ENCODE peak calls at places on chromosomes 13 and 19, in four cellular contexts. One of them, this sample, is unnamed.

GRCh38 chr19:22901431-22902130 is 69.5 kb downstream of the ZNF723 start:
- DNase-seq in retinal pigment epithelial cell: no peak
- DNase-seq in body of pancreas: no peak
- DNase-seq in CD8-positive, alpha-beta T cell: no peak
- DNase-seq in this sample: no peak

GRCh38 chr13:33509642-33510229 is 224.2 kb upstream of the STARD13 start:
- DNase-seq in CD8-positive, alpha-beta T cell: no peak
- DNase-seq in retinal pigment epithelial cell: no peak
- DNase-seq in body of pancreas: no peak
- DNase-seq in this sample: no peak

GRCh38 chr19:48745208-48745995 is 1.3 kb downstream of the IZUMO1 start:
- DNase-seq in retinal pigment epithelial cell: no peak
- DNase-seq in CD8-positive, alpha-beta T cell: peak; percentile 58
- DNase-seq in body of pancreas: peak; percentile 69
- DNase-seq in this sample: no peak

GRCh38 chr19:29084266-29084665 is 128.7 kb downstream of the UQCRFS1 start:
- DNase-seq in CD8-positive, alpha-beta T cell: no peak
- DNase-seq in retinal pigment epithelial cell: no peak
- DNase-seq in body of pancreas: no peak
- DNase-seq in this sample: no peak

GRCh38 chr19:50662442-50663279 is 13.4 kb downstream of the C19orf81 start:
- DNase-seq in CD8-positive, alpha-beta T cell: no peak
- DNase-seq in retinal pigment epithelial cell: no peak
- DNase-seq in body of pancreas: no peak
- DNase-seq in this sample: no peak

GRCh38 chr13:112457485-112457884 is 81.3 kb downstream of the SPACA7 start:
- DNase-seq in retinal pigment epithelial cell: no peak
- DNase-seq in CD8-positive, alpha-beta T cell: peak; percentile 29
- DNase-seq in body of pancreas: no peak
- DNase-seq in this sample: no peak

GRCh38 chr13:75399168-75399878 is 82.6 kb downstream of the TBC1D4 start:
- DNase-seq in retinal pigment epithelial cell: no peak
- DNase-seq in CD8-positive, alpha-beta T cell: no peak
- DNase-seq in body of pancreas: no peak
- DNase-seq in this sample: no peak

GRCh38 chr13:111856571-111856970 is 210.4 kb upstream of the SOX1 start:
- DNase-seq in retinal pigment epithelial cell: no peak
- DNase-seq in body of pancreas: no peak
- DNase-seq in CD8-positive, alpha-beta T cell: no peak
- DNase-seq in this sample: no peak

GRCh38 chr13:48038763-48039162 is 1.2 kb downstream of the NUDT15 start:
- DNase-seq in body of pancreas: no peak
- DNase-seq in retinal pigment epithelial cell: no peak
- DNase-seq in CD8-positive, alpha-beta T cell: no peak
- DNase-seq in this sample: no peak

GRCh38 chr19:6717441-6717971 is 2.9 kb downstream of the C3 start:
- DNase-seq in CD8-positive, alpha-beta T cell: no peak
- DNase-seq in retinal pigment epithelial cell: no peak
- DNase-seq in body of pancreas: no peak
- DNase-seq in this sample: no peak

GRCh38 chr19:1115646-1116420 is 12.0 kb downstream of the GPX4 start:
- DNase-seq in CD8-positive, alpha-beta T cell: no peak
- DNase-seq in retinal pigment epithelial cell: no peak
- DNase-seq in body of pancreas: no peak
- DNase-seq in this sample: no peak

GRCh38 chr13:110397445-110397844 is 90.4 kb downstream of the COL4A2 start:
- DNase-seq in CD8-positive, alpha-beta T cell: no peak
- DNase-seq in body of pancreas: no peak
- DNase-seq in retinal pigment epithelial cell: no peak
- DNase-seq in this sample: no peak

GRCh38 chr13:31174018-31174417 is 12.3 kb upstream of the HSPH1 start:
- DNase-seq in retinal pigment epithelial cell: no peak
- DNase-seq in CD8-positive, alpha-beta T cell: no peak
- DNase-seq in body of pancreas: no peak
- DNase-seq in this sample: peak; percentile 18

GRCh38 chr13:108560092-108560491 is 69.3 kb upstream of the MYO16 start:
- DNase-seq in retinal pigment epithelial cell: no peak
- DNase-seq in CD8-positive, alpha-beta T cell: no peak
- DNase-seq in body of pancreas: no peak
- DNase-seq in this sample: no peak

GRCh38 chr19:29806098-29806866 is 5.5 kb upstream of the CCNE1 start:
- DNase-seq in retinal pigment epithelial cell: peak; percentile 12
- DNase-seq in body of pancreas: peak; percentile 15
- DNase-seq in CD8-positive, alpha-beta T cell: no peak
- DNase-seq in this sample: no peak

GRCh38 chr19:38268539-38268938 is 4.2 kb downstream of the SPINT2 start:
- DNase-seq in retinal pigment epithelial cell: no peak
- DNase-seq in body of pancreas: no peak
- DNase-seq in CD8-positive, alpha-beta T cell: no peak
- DNase-seq in this sample: no peak

GRCh38 chr19:54612428-54612827 is 17.9 kb upstream of the LILRB1 start:
- DNase-seq in retinal pigment epithelial cell: no peak
- DNase-seq in CD8-positive, alpha-beta T cell: no peak
- DNase-seq in body of pancreas: no peak
- DNase-seq in this sample: no peak

GRCh38 chr19:20254151-20254550 is 87.1 kb downstream of the ZNF486 start:
- DNase-seq in retinal pigment epithelial cell: no peak
- DNase-seq in body of pancreas: no peak
- DNase-seq in CD8-positive, alpha-beta T cell: no peak
- DNase-seq in this sample: no peak

GRCh38 chr19:4388171-4389063 is 11.9 kb downstream of the SH3GL1 start:
- DNase-seq in body of pancreas: no peak
- DNase-seq in CD8-positive, alpha-beta T cell: no peak
- DNase-seq in retinal pigment epithelial cell: no peak
- DNase-seq in this sample: no peak

GRCh38 chr19:45473366-45474190 is 5.8 kb downstream of the FOSB start:
- DNase-seq in CD8-positive, alpha-beta T cell: no peak
- DNase-seq in retinal pigment epithelial cell: no peak
- DNase-seq in body of pancreas: no peak
- DNase-seq in this sample: no peak

GRCh38 chr13:49108204-49108603 is 111.9 kb upstream of the MLNR start:
- DNase-seq in retinal pigment epithelial cell: no peak
- DNase-seq in body of pancreas: no peak
- DNase-seq in CD8-positive, alpha-beta T cell: no peak
- DNase-seq in this sample: no peak

GRCh38 chr19:47778089-47778953 is at the start of gene SELENOW:
- DNase-seq in CD8-positive, alpha-beta T cell: peak; percentile 91
- DNase-seq in body of pancreas: peak; percentile 80
- DNase-seq in retinal pigment epithelial cell: no peak
- DNase-seq in this sample: peak; percentile 58

GRCh38 chr13:109584844-109585361 is 201.5 kb downstream of the IRS2 start:
- DNase-seq in CD8-positive, alpha-beta T cell: no peak
- DNase-seq in retinal pigment epithelial cell: no peak
- DNase-seq in body of pancreas: no peak
- DNase-seq in this sample: no peak

GRCh38 chr13:73809561-73809960 is 324.6 kb downstream of the KLF12 start:
- DNase-seq in retinal pigment epithelial cell: no peak
- DNase-seq in body of pancreas: no peak
- DNase-seq in CD8-positive, alpha-beta T cell: no peak
- DNase-seq in this sample: no peak

GRCh38 chr13:74570046-74570445 is 435.8 kb upstream of the KLF12 start:
- DNase-seq in retinal pigment epithelial cell: no peak
- DNase-seq in CD8-positive, alpha-beta T cell: no peak
- DNase-seq in body of pancreas: no peak
- DNase-seq in this sample: no peak

GRCh38 chr13:106530209-106530906 is 5.1 kb downstream of the EFNB2 start:
- DNase-seq in CD8-positive, alpha-beta T cell: no peak
- DNase-seq in retinal pigment epithelial cell: no peak
- DNase-seq in body of pancreas: no peak
- DNase-seq in this sample: no peak

GRCh38 chr19:17719730-17720486 is 628 bp downstream of the MAP1S start:
- DNase-seq in body of pancreas: peak; percentile 62
- DNase-seq in retinal pigment epithelial cell: no peak
- DNase-seq in CD8-positive, alpha-beta T cell: no peak
- DNase-seq in this sample: no peak

GRCh38 chr13:57627663-57628062 is 3.9 kb upstream of the PCDH17 start:
- DNase-seq in CD8-positive, alpha-beta T cell: no peak
- DNase-seq in retinal pigment epithelial cell: no peak
- DNase-seq in body of pancreas: no peak
- DNase-seq in this sample: peak; percentile 56

GRCh38 chr13:88925954-88926353 is 1254.8 kb downstream of the SLITRK5 start:
- DNase-seq in CD8-positive, alpha-beta T cell: no peak
- DNase-seq in body of pancreas: no peak
- DNase-seq in retinal pigment epithelial cell: no peak
- DNase-seq in this sample: no peak

GRCh38 chr13:24651718-24652345 is 28.4 kb upstream of the ATP12A start:
- DNase-seq in body of pancreas: no peak
- DNase-seq in retinal pigment epithelial cell: no peak
- DNase-seq in CD8-positive, alpha-beta T cell: no peak
- DNase-seq in this sample: no peak

GRCh38 chr19:33376423-33376822 is 2.9 kb downstream of the CEBPG start:
- DNase-seq in retinal pigment epithelial cell: no peak
- DNase-seq in body of pancreas: peak; percentile 65
- DNase-seq in CD8-positive, alpha-beta T cell: no peak
- DNase-seq in this sample: no peak

GRCh38 chr13:30307194-30307965 is at the start of gene KATNAL1:
- DNase-seq in body of pancreas: peak; percentile 66
- DNase-seq in CD8-positive, alpha-beta T cell: peak; percentile 80
- DNase-seq in retinal pigment epithelial cell: no peak
- DNase-seq in this sample: peak; percentile 93

GRCh38 chr19:57241181-57241580 is 749 bp downstream of the ZNF805 start:
- DNase-seq in body of pancreas: no peak
- DNase-seq in retinal pigment epithelial cell: peak; percentile 13
- DNase-seq in CD8-positive, alpha-beta T cell: no peak
- DNase-seq in this sample: peak; percentile 12

GRCh38 chr13:23711355-23711754 is 141.1 kb downstream of the TNFRSF19 start:
- DNase-seq in CD8-positive, alpha-beta T cell: no peak
- DNase-seq in body of pancreas: no peak
- DNase-seq in retinal pigment epithelial cell: no peak
- DNase-seq in this sample: no peak

GRCh38 chr19:47070756-47071155 is 22.3 kb upstream of the TMEM160 start:
- DNase-seq in body of pancreas: no peak
- DNase-seq in CD8-positive, alpha-beta T cell: no peak
- DNase-seq in retinal pigment epithelial cell: no peak
- DNase-seq in this sample: no peak

GRCh38 chr19:16457195-16457953 is 14.4 kb downstream of the EPS15L1 start:
- DNase-seq in body of pancreas: no peak
- DNase-seq in CD8-positive, alpha-beta T cell: no peak
- DNase-seq in retinal pigment epithelial cell: no peak
- DNase-seq in this sample: peak; percentile 88

GRCh38 chr13:65600702-65601101 is 1629.4 kb downstream of the PCDH9 start:
- DNase-seq in retinal pigment epithelial cell: no peak
- DNase-seq in CD8-positive, alpha-beta T cell: no peak
- DNase-seq in body of pancreas: no peak
- DNase-seq in this sample: no peak

GRCh38 chr19:50994129-50994528 is 7.3 kb downstream of the KLK8 start:
- DNase-seq in retinal pigment epithelial cell: no peak
- DNase-seq in body of pancreas: no peak
- DNase-seq in CD8-positive, alpha-beta T cell: no peak
- DNase-seq in this sample: no peak

GRCh38 chr13:73421310-73421912 is 362.6 kb downstream of the KLF5 start:
- DNase-seq in retinal pigment epithelial cell: no peak
- DNase-seq in CD8-positive, alpha-beta T cell: no peak
- DNase-seq in body of pancreas: peak; percentile 50
- DNase-seq in this sample: no peak

GRCh38 chr19:2038284-2039081 is 12.6 kb downstream of the MKNK2 start:
- DNase-seq in body of pancreas: no peak
- DNase-seq in CD8-positive, alpha-beta T cell: no peak
- DNase-seq in retinal pigment epithelial cell: no peak
- DNase-seq in this sample: no peak